ENCODE peak calls at places on chromosomes 13 and 19, in nine cellular contexts. K is HuH-7.5; R is osteocyte; H is activated naive CD8-positive, alpha-beta T cell treated with anti-CD3 and anti-CD28 coated beads for 36 hours; A is OCI-LY7; Y is ACHN; X is WERI-Rb-1; U is HEK293T; M is stimulated activated CD4-positive, alpha-beta T cell treated with anti-CD3 and anti-CD28 coated beads, Interleukin-4, amount 100 ng/mL, for 48 hours. G is an unnamed sample.

GRCh38 chr19:51338563-51339312 is 3.2 kb downstream of the VSIG10L start:
- DNase-seq in K (peak), R (peak), H (peak), A (peak), Y (peak), X (peak), U (peak), M (peak), G (peak)

GRCh38 chr19:37551123-37551993 is 43.2 kb downstream of the ZNF571 start:
- DNase-seq in K (peak), R (no peak), H (peak), A (no peak), Y (no peak), X (peak), U (no peak), M (peak), G (peak)

GRCh38 chr13:66585669-66586203 is 644.4 kb downstream of the PCDH9 start:
- DNase-seq in K (no peak), R (no peak), H (no peak), A (no peak), Y (no peak), X (no peak), U (no peak), M (no peak), G (no peak)

GRCh38 chr19:42122691-42123607 is 9.3 kb downstream of the POU2F2 start:
- DNase-seq in K (no peak), R (no peak), H (peak), A (peak), Y (no peak), X (no peak), U (no peak), M (peak), G (no peak)

GRCh38 chr13:36412736-36413135 is 19.6 kb upstream of the CCNA1 start:
- DNase-seq in K (no peak), R (no peak), H (no peak), A (no peak), Y (no peak), X (no peak), U (no peak), M (no peak), G (peak)

GRCh38 chr19:19214892-19215291 is 3.1 kb downstream of the NCAN start:
- DNase-seq in K (peak), R (peak), H (peak), A (peak), Y (peak), X (no peak), U (peak), M (peak), G (peak)

GRCh38 chr13:91347996-91348905 is 764 bp downstream of the MIR17HG start:
- DNase-seq in K (peak), R (peak), H (peak), A (peak), Y (peak), X (peak), U (peak), M (peak), G (peak)

GRCh38 chr13:110714798-110715394 is 1.4 kb downstream of the ING1 start:
- DNase-seq in K (no peak), R (no peak), H (peak), A (peak), Y (peak), X (peak), U (no peak), M (peak), G (peak)

GRCh38 chr19:57830071-57830602 is at the start of gene ZNF587B:
- DNase-seq in K (no peak), R (peak), H (peak), A (peak), Y (peak), X (peak), U (peak), M (no peak), G (peak)

GRCh38 chr13:79287994-79288795 is 117.9 kb downstream of the RBM26 start:
- DNase-seq in K (no peak), R (no peak), H (no peak), A (no peak), Y (no peak), X (no peak), U (no peak), M (no peak), G (no peak)

GRCh38 chr19:45423033-45423588 is 606 bp downstream of the ERCC1 start:
- DNase-seq in K (no peak), R (no peak), H (no peak), A (no peak), Y (no peak), X (no peak), U (no peak), M (peak), G (no peak)

GRCh38 chr13:65784088-65784816 is 1445.9 kb downstream of the PCDH9 start:
- DNase-seq in K (no peak), R (no peak), H (no peak), A (no peak), Y (no peak), X (no peak), U (no peak), M (no peak), G (no peak)

GRCh38 chr13:33785384-33785783 is 32.6 kb upstream of the RFC3 start:
- DNase-seq in K (no peak), R (no peak), H (no peak), A (no peak), Y (no peak), X (no peak), U (no peak), M (no peak), G (no peak)

GRCh38 chr13:34430294-34430693 is 511.8 kb upstream of the NBEA start:
- DNase-seq in K (no peak), R (no peak), H (no peak), A (no peak), Y (no peak), X (no peak), U (no peak), M (no peak), G (peak)

GRCh38 chr19:1066748-1067340 is at the start of gene ARHGAP45:
- DNase-seq in K (peak), R (no peak), H (peak), A (peak), Y (no peak), X (peak), U (peak), M (peak), G (no peak)

GRCh38 chr13:101417501-101417900 is 1.2 kb upstream of the NALCN start:
- DNase-seq in K (no peak), R (no peak), H (no peak), A (no peak), Y (no peak), X (no peak), U (no peak), M (no peak), G (no peak)

GRCh38 chr13:113192902-113193301 is 15.6 kb downstream of the PCID2 start:
- DNase-seq in K (no peak), R (no peak), H (no peak), A (no peak), Y (no peak), X (no peak), U (no peak), M (no peak), G (peak)

GRCh38 chr19:7509625-7510024 is 6.3 kb upstream of the ZNF358 start:
- DNase-seq in K (no peak), R (no peak), H (no peak), A (no peak), Y (no peak), X (no peak), U (no peak), M (no peak), G (peak)

GRCh38 chr19:4866595-4867424 is 657 bp downstream of the PLIN3 start:
- DNase-seq in K (peak), R (peak), H (peak), A (peak), Y (peak), X (no peak), U (no peak), M (peak), G (peak)

GRCh38 chr19:19057720-19058119 is 6.1 kb upstream of the SLC25A42 start:
- DNase-seq in K (no peak), R (no peak), H (no peak), A (no peak), Y (no peak), X (no peak), U (no peak), M (no peak), G (no peak)

GRCh38 chr19:35673121-35673804 is 6.9 kb downstream of the UPK1A start:
- DNase-seq in K (peak), R (no peak), H (peak), A (no peak), Y (peak), X (no peak), U (peak), M (peak), G (peak)

GRCh38 chr19:1248454-1249297 is at the start of gene MIDN:
- DNase-seq in K (peak), R (peak), H (peak), A (peak), Y (peak), X (peak), U (peak), M (peak), G (peak)

GRCh38 chr19:45901912-45902650 is at the start of gene MYPOP:
- DNase-seq in K (peak), R (no peak), H (no peak), A (no peak), Y (no peak), X (no peak), U (no peak), M (no peak), G (peak)

GRCh38 chr19:51572415-51572814 is 1.3 kb downstream of the ZNF175 start:
- DNase-seq in K (no peak), R (no peak), H (no peak), A (no peak), Y (no peak), X (no peak), U (no peak), M (no peak), G (no peak)

GRCh38 chr19:799076-799881 is 2.0 kb downstream of the PTBP1 start:
- DNase-seq in K (peak), R (no peak), H (no peak), A (peak), Y (peak), X (no peak), U (no peak), M (no peak), G (no peak)

GRCh38 chr13:51560336-51560735 is 23.9 kb upstream of the WDFY2 start:
- DNase-seq in K (no peak), R (no peak), H (no peak), A (no peak), Y (no peak), X (no peak), U (no peak), M (no peak), G (no peak)

GRCh38 chr19:47765522-47766358 is 12.8 kb upstream of the SELENOW start:
- DNase-seq in K (peak), R (peak), H (peak), A (peak), Y (peak), X (peak), U (peak), M (no peak), G (peak)

GRCh38 chr13:28609936-28610335 is 49.0 kb upstream of the POMP start:
- DNase-seq in K (no peak), R (no peak), H (no peak), A (no peak), Y (peak), X (no peak), U (no peak), M (no peak), G (peak)